ENCODE peak calls at places on chromosome X, in eight cellular contexts. I, U, V, P, H, M, S and A are unnamed samples.

GRCh38 chrX:47608130-47608810 is 11.4 kb downstream of the SYN1 start:
- DNase-seq in I (no peak), U (no peak), V (no peak), P (no peak), H (no peak), M (no peak), S (no peak), A (no peak)

GRCh38 chrX:97096385-97096784 is 212.7 kb downstream of the RPA4 start:
- DNase-seq in I (no peak), U (no peak), V (no peak), P (no peak), H (no peak), M (no peak), S (peak), A (no peak)

GRCh38 chrX:107701493-107702121 is 73.3 kb downstream of the PRPS1 start:
- DNase-seq in I (no peak), U (no peak), V (no peak), P (no peak), H (no peak), M (no peak), S (no peak), A (no peak)

GRCh38 chrX:45714864-45715263 is 514.2 kb upstream of the DIPK2B start:
- DNase-seq in I (no peak), U (no peak), V (no peak), P (no peak), H (peak), M (peak), S (peak), A (peak)

GRCh38 chrX:101803451-101803850 is 128.4 kb downstream of the ZMAT1 start:
- DNase-seq in I (no peak), U (no peak), V (no peak), P (no peak), H (no peak), M (no peak), S (peak), A (no peak)

GRCh38 chrX:13059676-13060499 is 15.5 kb upstream of the FAM9C start:
- DNase-seq in I (peak), U (no peak), V (no peak), P (no peak), H (no peak), M (no peak), S (peak), A (peak)

GRCh38 chrX:110699109-110699508 is 96.5 kb downstream of the CHRDL1 start:
- DNase-seq in I (no peak), U (no peak), V (no peak), P (no peak), H (no peak), M (no peak), S (no peak), A (peak)

GRCh38 chrX:15737188-15737956 is 698 bp upstream of the CA5B start:
- DNase-seq in I (no peak), U (no peak), V (no peak), P (no peak), H (no peak), M (no peak), S (no peak), A (peak)

GRCh38 chrX:129980540-129981206 is 1.8 kb upstream of the BCORL1 start:
- DNase-seq in I (no peak), U (no peak), V (no peak), P (peak), H (no peak), M (no peak), S (no peak), A (no peak)

GRCh38 chrX:129663171-129663570 is 8.4 kb upstream of the APLN start:
- DNase-seq in I (no peak), U (no peak), V (no peak), P (no peak), H (no peak), M (no peak), S (peak), A (no peak)

GRCh38 chrX:10989386-10989785 is 121.7 kb upstream of the HCCS start:
- DNase-seq in I (no peak), U (no peak), V (no peak), P (no peak), H (no peak), M (no peak), S (no peak), A (no peak)

GRCh38 chrX:49155900-49156837 is 6.4 kb upstream of the MAGIX start:
- DNase-seq in I (peak), U (peak), V (peak), P (peak), H (peak), M (no peak), S (peak), A (peak)

GRCh38 chrX:84219551-84219950 is 31.6 kb upstream of the RPS6KA6 start:
- DNase-seq in I (no peak), U (no peak), V (no peak), P (no peak), H (peak), M (no peak), S (no peak), A (peak)

GRCh38 chrX:49171752-49172279 is at the start of gene PLP2:
- DNase-seq in I (no peak), U (peak), V (peak), P (peak), H (peak), M (no peak), S (peak), A (peak)

GRCh38 chrX:109992203-109992602 is 10.7 kb upstream of the TMEM164 start:
- DNase-seq in I (no peak), U (no peak), V (no peak), P (no peak), H (no peak), M (no peak), S (no peak), A (no peak)

GRCh38 chrX:154980330-154981115 is 42.0 kb downstream of the F8 start:
- DNase-seq in I (peak), U (peak), V (peak), P (peak), H (peak), M (peak), S (peak), A (peak)

GRCh38 chrX:135403374-135403773 is 18.4 kb upstream of the SMIM10L2A start:
- DNase-seq in I (no peak), U (no peak), V (no peak), P (no peak), H (no peak), M (no peak), S (no peak), A (no peak)

GRCh38 chrX:39196192-39197102 is 395.2 kb downstream of the MID1IP1 start:
- DNase-seq in I (no peak), U (peak), V (peak), P (no peak), H (peak), M (peak), S (peak), A (peak)

GRCh38 chrX:154517101-154517781 is 1.2 kb upstream of the FAM3A start:
- DNase-seq in I (no peak), U (no peak), V (no peak), P (no peak), H (no peak), M (no peak), S (no peak), A (no peak)

GRCh38 chrX:68997461-68997860 is 167.8 kb downstream of the PJA1 start:
- DNase-seq in I (no peak), U (no peak), V (no peak), P (no peak), H (no peak), M (no peak), S (no peak), A (no peak)

GRCh38 chrX:88170528-88170927 is 576.5 kb upstream of the CPXCR1 start:
- DNase-seq in I (no peak), U (no peak), V (no peak), P (no peak), H (no peak), M (no peak), S (no peak), A (no peak)

GRCh38 chrX:31213941-31214340 is 142.1 kb upstream of the FTHL17 start:
- DNase-seq in I (no peak), U (no peak), V (no peak), P (peak), H (no peak), M (no peak), S (peak), A (peak)

GRCh38 chrX:12891167-12891566 is 15.3 kb upstream of the TLR8 start:
- DNase-seq in I (no peak), U (no peak), V (no peak), P (no peak), H (no peak), M (no peak), S (no peak), A (no peak)

GRCh38 chrX:67543818-67544217 is at the start of gene AR:
- DNase-seq in I (no peak), U (no peak), V (no peak), P (peak), H (peak), M (no peak), S (peak), A (no peak)

GRCh38 chrX:154696328-154697045 is 43.1 kb upstream of the CTAG2 start:
- DNase-seq in I (no peak), U (no peak), V (no peak), P (no peak), H (peak), M (no peak), S (peak), A (peak)

GRCh38 chrX:49178537-49178936 is 6.8 kb downstream of the PLP2 start:
- DNase-seq in I (no peak), U (no peak), V (no peak), P (no peak), H (no peak), M (no peak), S (no peak), A (no peak)

GRCh38 chrX:109716431-109717028 is 16.5 kb downstream of the ACSL4 start:
- DNase-seq in I (no peak), U (no peak), V (no peak), P (no peak), H (no peak), M (no peak), S (peak), A (no peak)